ENCODE peak calls at places on chromosome 12, in eight cellular contexts. Y is HS-27A; Q is hepatic stellate cell; N is stomach; J is stimulated activated CD4-positive, alpha-beta T cell treated with anti-CD3 and anti-CD28 coated beads, Interleukin-1b, Interleukin-23, amount 100 ng/mL, for 4 hours; H is kidney tubule cell; U is Calu3; W is activated naive CD8-positive, alpha-beta T cell treated with anti-CD3 and anti-CD28 coated beads for 36 hours. Z is an unnamed sample.
A peak's percentile ranks its signal among the peaks of the same experiment; 100 is the strongest.

GRCh38 chr12:93707836-93708235 is 30.7 kb downstream of the CRADD start:
- DNase-seq in Y (no peak), Q (no peak), N (no peak), J (no peak), H (peak; percentile 84), U (no peak), W (no peak), Z (no peak)

GRCh38 chr12:128388461-128388921 is 121.5 kb downstream of the TMEM132C start:
- DNase-seq in Y (no peak), Q (no peak), N (no peak), J (no peak), H (no peak), U (no peak), W (no peak), Z (no peak)

GRCh38 chr12:111094157-111094772 is 173.9 kb upstream of the MYL2 start:
- DNase-seq in Y (no peak), Q (no peak), N (no peak), J (no peak), H (no peak), U (no peak), W (no peak), Z (no peak)

GRCh38 chr12:28776913-28777312 is 372.2 kb upstream of the FAR2 start:
- DNase-seq in Y (no peak), Q (no peak), N (no peak), J (no peak), H (no peak), U (no peak), W (no peak), Z (no peak)

GRCh38 chr12:65232490-65233077 is 45.9 kb upstream of the MSRB3 start:
- DNase-seq in Y (no peak), Q (no peak), N (no peak), J (no peak), H (peak; percentile 21), U (no peak), W (no peak), Z (peak; percentile 25)

GRCh38 chr12:54431911-54432814 is 13.1 kb upstream of the ITGA5 start:
- DNase-seq in Y (no peak), Q (no peak), N (peak; percentile 46), J (no peak), H (peak; percentile 81), U (peak; percentile 23), W (no peak), Z (no peak)

GRCh38 chr12:34286934-34287333 is 264.6 kb downstream of the ALG10 start:
- DNase-seq in Y (no peak), Q (no peak), N (no peak), J (no peak), H (no peak), U (no peak), W (no peak), Z (no peak)

GRCh38 chr12:114013601-114014345 is 47.6 kb upstream of the RBM19 start:
- DNase-seq in Y (peak; percentile 3), Q (no peak), N (no peak), J (no peak), H (peak; percentile 13), U (peak; percentile 18), W (no peak), Z (no peak)